ENCODE peak calls at places on chromosome 12, in four cellular contexts. U is Right ventricle myocardium superior, O is A172, Q is cerebellar cortex. E is an unnamed sample.

GRCh38 chr12:47079894-47080724 is at the start of gene AMIGO2:
- DNase-seq in Q (peak), U (peak), O (peak), E (no peak)

GRCh38 chr12:39935275-39935674 is 170.6 kb downstream of the SLC2A13 start:
- DNase-seq in O (peak), Q (no peak), U (no peak), E (no peak)

GRCh38 chr12:47184229-47184628 is 104.5 kb upstream of the AMIGO2 start:
- DNase-seq in Q (no peak), U (no peak), O (no peak), E (no peak)

GRCh38 chr12:116015525-116015924 is 262.0 kb downstream of the MED13L start:
- DNase-seq in O (peak), U (no peak), Q (peak), E (no peak)

GRCh38 chr12:56350662-56351061 is 9.2 kb downstream of the STAT2 start:
- DNase-seq in Q (no peak), U (no peak), O (no peak), E (no peak)

GRCh38 chr12:125794401-125794800 is 729.2 kb downstream of the AACS start:
- DNase-seq in O (no peak), Q (no peak), U (no peak), E (no peak)

GRCh38 chr12:38998887-38999482 is 93.6 kb upstream of the CPNE8 start:
- DNase-seq in U (no peak), Q (no peak), O (no peak), E (no peak)

GRCh38 chr12:69999561-69999960 is 174.5 kb downstream of the MYRFL start:
- DNase-seq in U (no peak), O (no peak), Q (no peak), E (no peak)

GRCh38 chr12:89135976-89136634 is 216.2 kb downstream of the DUSP6 start:
- DNase-seq in U (no peak), O (peak), Q (no peak), E (no peak)